ENCODE peak calls at places on chromosomes 13 and 19, in five cellular contexts. H is progenitor cell of endocrine pancreas, V is HEK293T, D is uterus, E is HCEC 1CT. T is an unnamed sample.

GRCh38 chr13:61294467-61295186 is 121.0 kb downstream of the PCDH20 start:
- DNase-seq in H (no peak), V (no peak), D (no peak), E (no peak), T (no peak)

GRCh38 chr13:76948139-76948538 is at the start of gene ACOD1:
- DNase-seq in H (no peak), V (no peak), D (no peak), E (peak; percentile 66), T (no peak)

GRCh38 chr19:43316591-43317319 is 36.7 kb upstream of the CD177 start:
- DNase-seq in H (no peak), V (peak; percentile 87), D (no peak), E (peak; percentile 59), T (no peak)

GRCh38 chr13:32135655-32136054 is 104.1 kb downstream of the FRY start:
- DNase-seq in H (no peak), V (no peak), D (no peak), E (peak; percentile 69), T (no peak)

GRCh38 chr19:35248310-35249145 is at the start of gene LSR:
- DNase-seq in H (peak; percentile 85), V (peak; percentile 84), D (no peak), E (no peak), T (no peak)

GRCh38 chr19:15562861-15563260 is 52.2 kb upstream of the CYP4F8 start:
- DNase-seq in H (no peak), V (no peak), D (no peak), E (peak; percentile 47), T (no peak)

GRCh38 chr19:20503536-20503935 is 62.0 kb downstream of the ZNF737 start:
- DNase-seq in H (no peak), V (no peak), D (peak; percentile 35), E (no peak), T (no peak)

GRCh38 chr19:29454109-29454508 is 71.7 kb upstream of the VSTM2B start:
- DNase-seq in H (no peak), V (no peak), D (no peak), E (no peak), T (no peak)

GRCh38 chr13:96551540-96551939 is 442.7 kb downstream of the OXGR1 start:
- DNase-seq in H (no peak), V (no peak), D (no peak), E (peak; percentile 7), T (no peak)

GRCh38 chr13:105587786-105588185 is 947.7 kb downstream of the EFNB2 start:
- DNase-seq in H (no peak), V (no peak), D (no peak), E (no peak), T (no peak)

GRCh38 chr13:41139296-41139966 is 6.8 kb upstream of the KBTBD6 start:
- DNase-seq in H (no peak), V (no peak), D (no peak), E (peak; percentile 40), T (no peak)

GRCh38 chr13:49368688-49369087 is 75.2 kb downstream of the CAB39L start:
- DNase-seq in H (no peak), V (no peak), D (no peak), E (no peak), T (no peak)

GRCh38 chr13:34750078-34750703 is 191.9 kb upstream of the NBEA start:
- DNase-seq in H (no peak), V (no peak), D (peak; percentile 57), E (no peak), T (no peak)

GRCh38 chr19:13835791-13836723 is 40.8 kb downstream of the ZSWIM4 start:
- DNase-seq in H (no peak), V (no peak), D (peak; percentile 50), E (no peak), T (no peak)

GRCh38 chr19:45677351-45678230 is 9.6 kb downstream of the GIPR start:
- DNase-seq in H (peak; percentile 82), V (peak; percentile 90), D (peak; percentile 47), E (peak; percentile 53), T (peak; percentile 93)

GRCh38 chr19:42095814-42096230 is 19.9 kb downstream of the ZNF574 start:
- DNase-seq in H (peak; percentile 29), V (no peak), D (no peak), E (no peak), T (no peak)

GRCh38 chr13:109369357-109370052 is 416.9 kb downstream of the IRS2 start:
- DNase-seq in H (no peak), V (no peak), D (no peak), E (no peak), T (no peak)

GRCh38 chr13:95676100-95676774 is 702 bp upstream of the DNAJC3 start:
- DNase-seq in H (no peak), V (peak; percentile 9), D (no peak), E (peak; percentile 23), T (no peak)

GRCh38 chr19:13693933-13694332 is 70.4 kb upstream of the MRI1 start:
- DNase-seq in H (no peak), V (no peak), D (no peak), E (no peak), T (no peak)

GRCh38 chr19:46511237-46511636 is 15.6 kb upstream of the PNMA8B start:
- DNase-seq in H (no peak), V (no peak), D (no peak), E (no peak), T (no peak)

GRCh38 chr13:36157475-36157874 is 26.3 kb upstream of the DCLK1 start:
- DNase-seq in H (no peak), V (no peak), D (no peak), E (no peak), T (no peak)

GRCh38 chr19:33064117-33064777 is 441 bp downstream of the RHPN2 start:
- DNase-seq in H (peak; percentile 59), V (peak; percentile 44), D (no peak), E (no peak), T (no peak)

GRCh38 chr19:7869910-7870511 is 4.2 kb downstream of the PRR36 start:
- DNase-seq in H (no peak), V (peak; percentile 72), D (peak; percentile 46), E (peak; percentile 15), T (no peak)

GRCh38 chr19:11495481-11495880 is 10.2 kb downstream of the ZNF653 start:
- DNase-seq in H (no peak), V (no peak), D (no peak), E (no peak), T (no peak)

GRCh38 chr13:33871207-33872004 is 53.5 kb downstream of the RFC3 start:
- DNase-seq in H (no peak), V (no peak), D (no peak), E (no peak), T (no peak)

GRCh38 chr19:18832331-18833140 is 777 bp downstream of the UPF1 start:
- DNase-seq in H (no peak), V (peak; percentile 31), D (no peak), E (peak; percentile 50), T (no peak)

GRCh38 chr19:4847190-4847973 is 15.9 kb upstream of the TICAM1 start:
- DNase-seq in H (no peak), V (no peak), D (no peak), E (no peak), T (no peak)

GRCh38 chr19:7272856-7273578 is 21.2 kb downstream of the INSR start:
- DNase-seq in H (no peak), V (no peak), D (no peak), E (no peak), T (no peak)

GRCh38 chr19:17946965-17947784 is 14.4 kb downstream of the CCDC124 start:
- DNase-seq in H (no peak), V (no peak), D (no peak), E (no peak), T (no peak)

GRCh38 chr13:114071991-114072390 is 60.4 kb downstream of the RASA3 start:
- DNase-seq in H (no peak), V (no peak), D (peak; percentile 13), E (no peak), T (peak; percentile 70)

GRCh38 chr13:29359181-29359580 is 236.3 kb downstream of the SLC7A1 start:
- DNase-seq in H (no peak), V (no peak), D (no peak), E (no peak), T (no peak)

T was measured in chondrocyte.